ENCODE peak calls at places on chromosomes 6 and 20, in eight cellular contexts. Q is osteocyte, O is endodermal cell, C is breast epithelium, H is fibroblast of mammary gland, B is kidney, M is AG09319, P is progenitor cell of endocrine pancreas. V is an unnamed sample.

GRCh38 chr6:119742188-119742803 is 392.7 kb upstream of the MAN1A1 start:
- DNase-seq in M (no peak), Q (no peak), C (no peak), P (peak; percentile 59), O (peak; percentile 93), H (peak; percentile 63), B (no peak), V (no peak)

GRCh38 chr6:90268178-90268577 is 28.5 kb downstream of the BACH2 start:
- DNase-seq in M (no peak), Q (no peak), O (no peak), C (no peak), H (no peak), P (no peak), B (no peak), V (no peak)

GRCh38 chr6:134307074-134307473 is 10.8 kb downstream of the SGK1 start:
- DNase-seq in P (no peak), M (no peak), C (no peak), O (no peak), H (no peak), Q (no peak), B (no peak), V (no peak)

GRCh38 chr6:148805767-148806166 is 58.9 kb downstream of the UST start:
- DNase-seq in B (no peak), C (no peak), P (no peak), O (no peak), H (no peak), Q (no peak), M (no peak), V (no peak)

GRCh38 chr6:149896491-149896890 is 1.4 kb downstream of the RAET1E start:
- DNase-seq in P (no peak), M (no peak), O (no peak), B (no peak), H (peak; percentile 58), C (no peak), Q (peak; percentile 56), V (no peak)

GRCh38 chr6:142255785-142256184 is 46.0 kb upstream of the ADGRG6 start:
- DNase-seq in M (no peak), P (no peak), B (no peak), C (no peak), H (no peak), O (no peak), Q (no peak), V (no peak)

GRCh38 chr20:2942439-2942838 is 69.2 kb downstream of the PTPRA start:
- DNase-seq in P (no peak), B (no peak), O (no peak), C (no peak), H (peak; percentile 39), M (no peak), Q (no peak), V (no peak)

GRCh38 chr6:2625581-2625980 is 125.1 kb downstream of the MYLK4 start:
- DNase-seq in H (no peak), C (no peak), O (no peak), Q (no peak), B (no peak), M (no peak), P (no peak), V (no peak)

GRCh38 chr6:40753048-40753447 is 165.9 kb upstream of the LRFN2 start:
- DNase-seq in B (no peak), P (no peak), M (no peak), O (no peak), Q (no peak), H (no peak), C (no peak), V (no peak)

GRCh38 chr6:72865467-72865866 is 243.6 kb downstream of the KCNQ5 start:
- DNase-seq in B (no peak), H (peak; percentile 28), Q (no peak), O (no peak), M (no peak), P (no peak), C (no peak), V (no peak)

GRCh38 chr6:10662207-10662606 is 32.2 kb downstream of the C6orf52 start:
- DNase-seq in B (no peak), H (no peak), M (no peak), P (no peak), Q (no peak), C (no peak), O (no peak), V (no peak)

GRCh38 chr6:24666097-24666615 is 543 bp downstream of the TDP2 start:
- DNase-seq in M (no peak), Q (no peak), C (no peak), O (no peak), B (peak; percentile 78), H (peak; percentile 21), P (peak; percentile 22), V (no peak)

GRCh38 chr6:131982740-131983259 is 31.6 kb upstream of the CCN2 start:
- DNase-seq in M (peak; percentile 49), C (no peak), H (peak; percentile 87), P (no peak), B (no peak), Q (no peak), O (no peak), V (no peak)

GRCh38 chr6:43579171-43579570 is 3.2 kb downstream of the POLH start:
- DNase-seq in O (no peak), B (no peak), H (peak; percentile 13), C (no peak), M (no peak), P (no peak), Q (no peak), V (no peak)

GRCh38 chr6:158143700-158144099 is 24.4 kb downstream of the SERAC1 start:
- DNase-seq in C (no peak), Q (no peak), O (peak; percentile 71), H (peak; percentile 49), P (no peak), M (no peak), B (no peak), V (no peak)

GRCh38 chr6:165573671-165574070 is 89.4 kb downstream of the PDE10A start:
- DNase-seq in M (no peak), H (peak; percentile 45), O (peak; percentile 82), P (no peak), C (peak; percentile 20), Q (no peak), B (peak; percentile 74), V (no peak)

GRCh38 chr6:151043944-151044343 is 178.4 kb downstream of the MTHFD1L start:
- DNase-seq in M (no peak), O (no peak), C (no peak), H (no peak), B (no peak), Q (no peak), P (no peak), V (no peak)

GRCh38 chr6:161410736-161411135 is 136.9 kb upstream of the AGPAT4 start:
- DNase-seq in Q (no peak), P (no peak), H (no peak), C (no peak), M (no peak), O (no peak), B (no peak), V (no peak)

GRCh38 chr6:52595000-52595795 is 18.3 kb upstream of the TRAM2 start:
- DNase-seq in M (peak; percentile 64), Q (no peak), H (peak; percentile 95), B (no peak), C (no peak), P (no peak), O (peak; percentile 62), V (no peak)

GRCh38 chr6:20230720-20231119 is 18.5 kb upstream of the MBOAT1 start:
- DNase-seq in H (no peak), P (no peak), O (no peak), Q (no peak), B (no peak), C (no peak), M (no peak), V (no peak)

GRCh38 chr6:48069280-48069679 is 41.7 kb downstream of the PTCHD4 start:
- DNase-seq in Q (no peak), H (peak; percentile 33), B (no peak), C (no peak), P (no peak), M (no peak), O (peak; percentile 77), V (no peak)

GRCh38 chr20:44642203-44643153 is 9.0 kb downstream of the ADA start:
- DNase-seq in O (peak; percentile 90), C (peak; percentile 43), P (no peak), H (peak; percentile 90), M (peak; percentile 24), Q (no peak), B (peak; percentile 85), V (no peak)

GRCh38 chr20:15942130-15942529 is 631.1 kb downstream of the KIF16B start:
- DNase-seq in H (peak; percentile 7), P (no peak), C (no peak), B (no peak), O (no peak), M (no peak), Q (no peak), V (no peak)

DNA sequence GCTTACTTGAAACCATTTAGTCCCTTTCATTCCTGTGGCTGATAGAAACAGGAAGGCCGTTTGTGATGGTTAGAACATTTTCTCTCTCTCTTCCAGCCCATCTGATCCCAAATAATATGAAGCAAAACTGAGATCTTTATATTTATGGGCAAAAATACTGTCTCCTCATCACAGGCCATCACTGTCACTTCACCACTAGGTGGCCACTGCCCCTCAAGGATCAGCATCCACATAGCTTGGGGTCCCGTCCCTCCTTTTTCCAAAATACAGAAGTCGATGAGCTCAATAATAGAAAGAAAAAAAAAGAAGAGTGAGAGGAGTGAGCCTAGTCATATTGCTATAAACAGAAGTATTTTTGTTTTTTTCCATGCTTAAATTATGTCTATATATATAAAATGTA is 46.4 kb upstream of the LAMP5 start:
- DNase-seq in P (no peak), Q (no peak), M (no peak), B (no peak), H (no peak), C (no peak), O (peak; percentile 53), V (no peak)
- TF ChIP-seq CTCF in P (peak; percentile 62), Q (peak; percentile 54), M (peak; percentile 32), B (peak; percentile 30), H (peak; percentile 53), C (no peak), O (peak; percentile 90), V (peak; percentile 80)

DNA sequence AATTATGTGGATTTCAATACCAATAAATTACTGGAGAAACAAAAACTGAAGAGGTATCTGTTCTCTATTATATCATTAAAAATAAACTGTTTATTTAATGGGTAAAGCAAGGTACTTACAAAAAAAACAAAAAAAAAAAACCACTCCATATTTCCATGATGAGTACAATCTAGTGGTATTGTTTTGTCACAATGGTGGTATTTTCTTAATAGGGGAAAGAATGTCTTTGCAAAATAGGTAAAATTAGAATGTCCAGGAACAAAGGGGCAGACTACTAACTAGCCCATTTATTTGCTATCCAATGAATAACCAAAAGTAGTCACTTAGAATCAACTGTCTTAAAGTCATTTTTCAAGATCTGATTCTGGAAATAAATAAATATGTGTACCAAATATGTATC is 92.0 kb downstream of the ARHGAP18 start:
- DNase-seq in C (no peak), P (no peak), H (no peak), O (no peak), M (no peak), B (no peak), Q (no peak), V (no peak)
- TF ChIP-seq CTCF in C (no peak), P (no peak), H (no peak), O (no peak), M (no peak), B (no peak), Q (no peak), V (no peak)

GRCh38 chr20:37276494-37277252 is 12.8 kb upstream of the MANBAL start:
- DNase-seq in Q (no peak), B (no peak), M (peak; percentile 78), H (peak; percentile 89), O (no peak), C (peak; percentile 49), P (no peak), V (no peak)
- TF ChIP-seq CTCF in Q (peak; percentile 55), B (peak; percentile 37), M (peak; percentile 68), H (peak; percentile 42), O (no peak), C (no peak), P (peak; percentile 17), V (peak; percentile 21)

GRCh38 chr6:16276991-16277981 is 38.9 kb downstream of the GMPR start:
- DNase-seq in M (peak; percentile 42), P (peak; percentile 30), Q (no peak), H (peak; percentile 79), B (no peak), O (peak; percentile 95), C (peak; percentile 70), V (no peak)
- TF ChIP-seq CTCF in M (peak; percentile 58), P (peak; percentile 45), Q (peak; percentile 69), H (peak; percentile 42), B (no peak), O (peak; percentile 80), C (no peak), V (peak; percentile 40)

V was measured in type B pancreatic cell.